ENCODE peak calls at places on chromosome 15, in seven cellular contexts. T is neuronal stem cell, L is mesenchymal stem cell, B is mesendoderm, U is H9, W is H1, A is trophoblast cell. J is an unnamed sample.

GRCh38 chr15:64237677-64238076 is 74.9 kb upstream of the PPIB start:
- DNase-seq in A (no peak), U (no peak), T (no peak), B (no peak), W (no peak), L (no peak), J (no peak)

GRCh38 chr15:79897380-79897678 is 515 bp upstream of the MTHFS start:
- DNase-seq in U (no peak), L (no peak), W (no peak), B (no peak), A (no peak), T (no peak), J (no peak)

GRCh38 chr15:48643776-48644497 is 1.6 kb downstream of the FBN1 start:
- DNase-seq in U (no peak), W (no peak), L (peak; percentile 46), B (no peak), T (no peak), A (no peak), J (no peak)

GRCh38 chr15:81157195-81157938 is 23.3 kb downstream of the CFAP161 start:
- DNase-seq in T (no peak), L (no peak), B (no peak), U (no peak), A (no peak), W (no peak), J (peak; percentile 59)

GRCh38 chr15:44694416-44694815 is 16.7 kb downstream of the PATL2 start:
- DNase-seq in A (no peak), W (no peak), B (no peak), L (no peak), T (no peak), U (no peak), J (peak; percentile 27)

GRCh38 chr15:39413558-39413957 is 167.3 kb upstream of the THBS1 start:
- DNase-seq in U (no peak), T (no peak), L (no peak), B (no peak), A (no peak), W (no peak), J (peak; percentile 35)

GRCh38 chr15:80081390-80081789 is 21.9 kb downstream of the ZFAND6 start:
- DNase-seq in A (no peak), W (no peak), T (no peak), L (no peak), U (no peak), B (no peak), J (no peak)

GRCh38 chr15:36925671-36926421 is 174.5 kb downstream of the MEIS2 start:
- DNase-seq in T (no peak), B (peak; percentile 42), L (no peak), A (no peak), U (no peak), W (no peak), J (no peak)

GRCh38 chr15:29870495-29871151 is 48.4 kb upstream of the TJP1 start:
- DNase-seq in U (no peak), T (no peak), B (peak; percentile 81), A (peak; percentile 44), L (peak; percentile 58), W (no peak), J (no peak)

GRCh38 chr15:85854345-85855097 is 59.8 kb upstream of the KLHL25 start:
- DNase-seq in A (no peak), W (no peak), B (peak; percentile 76), L (peak; percentile 59), U (peak; percentile 65), T (peak; percentile 72), J (peak; percentile 62)

GRCh38 chr15:65981837-65982696 is 112.8 kb downstream of the RAB11A start:
- DNase-seq in B (peak; percentile 85), L (no peak), W (peak; percentile 49), A (no peak), U (peak; percentile 93), T (peak; percentile 44), J (no peak)

GRCh38 chr15:48565560-48566482 is 79.7 kb downstream of the FBN1 start:
- DNase-seq in A (peak; percentile 61), U (no peak), L (peak; percentile 92), T (no peak), B (no peak), W (no peak), J (peak; percentile 91)

GRCh38 chr15:84772031-84772430 is 23.6 kb downstream of the ZNF592 start:
- DNase-seq in A (no peak), W (no peak), L (peak; percentile 28), B (no peak), U (no peak), T (no peak), J (no peak)

GRCh38 chr15:80778964-80779657 is at the start of gene CEMIP:
- DNase-seq in W (peak; percentile 50), A (peak; percentile 72), T (peak; percentile 80), U (peak; percentile 88), B (peak; percentile 79), L (peak; percentile 73), J (peak; percentile 76)

GRCh38 chr15:68441045-68441743 is 9.2 kb upstream of the ITGA11 start:
- DNase-seq in T (no peak), U (peak; percentile 5), A (no peak), B (no peak), W (no peak), L (peak; percentile 61), J (peak; percentile 34)

GRCh38 chr15:67192185-67192584 is 62.3 kb downstream of the AAGAB start:
- DNase-seq in A (no peak), B (no peak), L (no peak), U (no peak), T (no peak), W (no peak), J (no peak)

GRCh38 chr15:72835289-72835890 is 51.8 kb upstream of the ADPGK start:
- DNase-seq in L (no peak), A (no peak), B (peak; percentile 78), W (no peak), U (peak; percentile 67), T (peak; percentile 8), J (no peak)

GRCh38 chr15:87743557-87743956 is 513.0 kb downstream of the NTRK3 start:
- DNase-seq in A (no peak), L (peak; percentile 15), U (no peak), W (no peak), T (no peak), B (no peak), J (peak; percentile 49)

GRCh38 chr15:69794643-69795461 is 302.9 kb downstream of the TLE3 start:
- DNase-seq in T (no peak), W (no peak), A (peak; percentile 16), U (peak; percentile 22), L (peak; percentile 69), B (peak; percentile 86), J (peak; percentile 47)

GRCh38 chr15:70597056-70597603 is 166.2 kb downstream of the UACA start:
- DNase-seq in T (no peak), A (no peak), B (no peak), U (peak; percentile 12), L (no peak), W (no peak), J (no peak)

GRCh38 chr15:68819451-68820204 is 1.1 kb downstream of the ANP32A start:
- DNase-seq in U (peak; percentile 44), A (peak; percentile 39), L (peak; percentile 73), B (peak; percentile 82), T (peak; percentile 45), W (no peak), J (peak; percentile 47)

GRCh38 chr15:76199106-76200082 is 111.9 kb downstream of the ETFA start:
- DNase-seq in A (no peak), T (no peak), U (no peak), B (no peak), L (peak; percentile 66), W (no peak), J (peak; percentile 79)

GRCh38 chr15:77863491-77864105 is 213.9 kb downstream of the TBC1D2B start:
- DNase-seq in L (no peak), U (peak; percentile 17), B (no peak), A (no peak), W (no peak), T (no peak), J (no peak)

GRCh38 chr15:73325191-73325980 is 43.4 kb downstream of the HCN4 start:
- DNase-seq in A (no peak), L (no peak), T (no peak), B (peak; percentile 51), W (no peak), U (peak; percentile 46), J (no peak)

GRCh38 chr15:51718199-51718598 is 19.3 kb downstream of the LYSMD2 start:
- DNase-seq in A (no peak), L (peak; percentile 10), W (no peak), U (no peak), T (no peak), B (no peak), J (no peak)

GRCh38 chr15:88894819-88895767 is at the start of gene HAPLN3:
- DNase-seq in T (no peak), W (no peak), L (peak; percentile 29), U (peak; percentile 67), B (peak; percentile 60), A (peak; percentile 44), J (peak; percentile 47)

GRCh38 chr15:96339662-96340347 is 9.3 kb downstream of the NR2F2 start:
- DNase-seq in B (no peak), L (peak; percentile 53), U (no peak), T (no peak), W (no peak), A (no peak), J (no peak)

GRCh38 chr15:76994971-76995945 is at the start of gene PSTPIP1:
- DNase-seq in T (no peak), L (no peak), B (no peak), W (no peak), A (no peak), U (no peak), J (no peak)

GRCh38 chr15:80599359-80599758 is 95.8 kb upstream of the ABHD17C start:
- DNase-seq in A (peak; percentile 47), U (no peak), B (no peak), W (no peak), T (no peak), L (peak; percentile 79), J (peak; percentile 86)

GRCh38 chr15:63111481-63111880 is 10.2 kb upstream of the LACTB start:
- DNase-seq in U (no peak), A (no peak), W (no peak), L (no peak), B (no peak), T (no peak), J (no peak)
- H3K4me2 ChIP-seq in U (no peak overlapping the region), A (no peak overlapping the region), W (no peak overlapping the region), L (no peak overlapping the region), B (no peak overlapping the region), T (no peak overlapping the region), J (no peak overlapping the region)

DNA sequence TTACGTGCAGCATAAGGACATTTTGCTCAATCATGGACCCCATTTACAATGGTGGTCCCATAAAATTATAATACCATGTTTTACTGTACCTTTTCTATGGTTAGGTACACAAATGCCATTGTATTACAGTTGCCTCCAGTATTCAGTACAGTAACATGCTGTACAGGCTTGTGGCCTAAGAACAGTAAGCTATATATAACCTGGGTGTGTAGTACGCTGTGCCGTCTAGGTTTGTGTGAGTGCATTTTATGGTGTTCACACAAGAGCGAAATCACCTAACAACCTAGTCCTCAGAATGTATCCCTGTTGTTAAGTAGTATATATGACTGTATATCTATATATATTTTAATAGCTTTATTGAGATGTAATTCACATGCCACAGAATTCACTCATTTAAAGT is 12.5 kb downstream of the ASB7 start:
- DNase-seq in L (no peak), T (no peak), U (no peak), W (no peak), B (no peak), A (no peak), J (no peak)
- H2AK5ac ChIP-seq in L (no peak overlapping the region), T (no peak overlapping the region), U (no peak overlapping the region), W (no peak overlapping the region), B (no peak overlapping the region), A (no peak overlapping the region), J (no peak overlapping the region)

GRCh38 chr15:101445562-101446526 is 43.7 kb downstream of the PCSK6 start:
- DNase-seq in L (peak; percentile 93), T (no peak), W (no peak), A (no peak), B (no peak), U (no peak), J (peak; percentile 21)
- H3K4me2 ChIP-seq in L (no peak overlapping the region), T (no peak overlapping the region), W (no peak overlapping the region), A (no peak overlapping the region), B (no peak overlapping the region), U (no peak overlapping the region), J (no peak overlapping the region)

GRCh38 chr15:57169643-57170042 is 206.7 kb upstream of the CGNL1 start:
- DNase-seq in A (no peak), U (no peak), L (no peak), W (no peak), T (no peak), B (no peak), J (no peak)
- H2AK5ac ChIP-seq in A (no peak overlapping the region), U (no peak overlapping the region), L (no peak overlapping the region), W (no peak overlapping the region), T (no peak overlapping the region), B (no peak overlapping the region), J (no peak overlapping the region)

J was measured in IMR-90.